ENCODE peak calls at places on chromosomes 2 and 18, in four cellular contexts. S, H, T and Y are unnamed samples. For H3K36me3 and H3K4me1, the result is how much of the 10 kb centered on the place peaks cover.

GRCh38 chr2:232420463-232421188 is 14.0 kb downstream of the ALPG start:
- DNase-seq in S (no peak), T (peak), H (peak), Y (no peak)

GRCh38 chr18:23578067-23578705 is 8.1 kb downstream of the NPC1 start:
- DNase-seq in H (no peak), S (no peak), T (no peak), Y (no peak)

GRCh38 chr18:44548291-44549221 is 132.1 kb upstream of the SETBP1 start:
- DNase-seq in S (no peak), H (peak), T (no peak), Y (no peak)

GRCh38 chr2:105488198-105488757 is 89.4 kb upstream of the FHL2 start:
- DNase-seq in T (no peak), S (no peak), H (no peak), Y (no peak)

GRCh38 chr2:1550658-1551316 is 137.5 kb downstream of the TPO start:
- DNase-seq in S (no peak), H (peak), T (peak), Y (peak)

GRCh38 chr18:3350566-3351527 is 88.9 kb downstream of the MYL12B start:
- DNase-seq in T (peak), S (no peak), H (no peak), Y (no peak)

GRCh38 chr2:196160101-196160500 is 11.3 kb downstream of the STK17B start:
- DNase-seq in S (peak), H (peak), T (peak), Y (peak)

GRCh38 chr2:241965931-241966412 is 96.4 kb downstream of the RTP5 start:
- DNase-seq in H (no peak), S (peak), T (peak), Y (peak)

GRCh38 chr2:101829429-101829828 is 131.9 kb downstream of the MAP4K4 start:
- DNase-seq in H (no peak), T (no peak), S (no peak), Y (no peak)

GRCh38 chr2:113237604-113238003 is 41.1 kb downstream of the PAX8 start:
- DNase-seq in S (no peak), T (peak), H (no peak), Y (no peak)

GRCh38 chr18:32469190-32469611 is 1.5 kb downstream of the GAREM1 start:
- DNase-seq in H (peak), S (peak), T (peak), Y (peak)

GRCh38 chr2:44171018-44171417 is 2.3 kb downstream of the PPM1B start:
- DNase-seq in H (no peak), T (peak), S (no peak), Y (no peak)

GRCh38 chr2:105438104-105438929 is 39.5 kb upstream of the FHL2 start:
- DNase-seq in H (peak), T (no peak), S (no peak), Y (no peak)

GRCh38 chr2:46412010-46412409 is 67.4 kb upstream of the TMEM247 start:
- DNase-seq in S (no peak), H (no peak), T (no peak), Y (no peak)

GRCh38 chr2:10091182-10091932 is 11.1 kb upstream of the CYS1 start:
- DNase-seq in H (peak), S (no peak), T (no peak), Y (no peak)
- H3K4me3 ChIP-seq in H (peak), S (no peak), T (no peak), Y (no peak)

GRCh38 chr18:79916128-79916494 is 35.3 kb downstream of the SLC66A2 start:
- DNase-seq in T (no peak), S (no peak), H (no peak), Y (no peak)

GRCh38 chr18:79916546-79917350 is 34.7 kb downstream of the SLC66A2 start:
- DNase-seq in S (peak), T (no peak), H (no peak), Y (no peak)

GRCh38 chr18:79917351-79918088 is 33.9 kb downstream of the SLC66A2 start:
- DNase-seq in H (no peak), S (peak), T (no peak), Y (no peak)

GRCh38 chr18:79918089-79919011 is 33.1 kb downstream of the SLC66A2 start:
- DNase-seq in H (no peak), T (no peak), S (peak), Y (no peak)

DNA sequence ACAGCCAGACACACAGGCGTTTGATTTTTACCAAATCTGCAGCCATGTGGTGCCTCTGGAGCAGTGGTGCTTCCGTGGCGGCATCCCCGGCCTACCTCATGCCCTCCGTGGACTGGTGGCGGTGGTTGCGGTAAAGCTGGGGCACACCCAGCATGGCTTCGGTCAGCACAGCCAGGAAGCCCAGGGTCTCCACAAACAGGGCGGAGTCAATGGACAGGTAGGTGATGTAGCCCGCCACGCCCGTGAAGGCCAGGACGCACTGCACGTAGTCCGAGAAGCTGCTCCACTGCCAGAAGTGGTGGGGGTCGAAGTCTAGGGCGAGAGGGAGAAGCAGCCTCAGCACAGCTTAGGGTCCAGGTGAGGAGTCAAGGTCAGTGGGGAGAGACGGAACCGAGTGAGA is 32.4 kb downstream of the SLC66A2 start:
- DNase-seq in H (no peak), T (no peak), S (peak), Y (no peak)
- H3K36me3 ChIP-seq in H (under half), T (under half), S (under half), Y (under half)

DNA sequence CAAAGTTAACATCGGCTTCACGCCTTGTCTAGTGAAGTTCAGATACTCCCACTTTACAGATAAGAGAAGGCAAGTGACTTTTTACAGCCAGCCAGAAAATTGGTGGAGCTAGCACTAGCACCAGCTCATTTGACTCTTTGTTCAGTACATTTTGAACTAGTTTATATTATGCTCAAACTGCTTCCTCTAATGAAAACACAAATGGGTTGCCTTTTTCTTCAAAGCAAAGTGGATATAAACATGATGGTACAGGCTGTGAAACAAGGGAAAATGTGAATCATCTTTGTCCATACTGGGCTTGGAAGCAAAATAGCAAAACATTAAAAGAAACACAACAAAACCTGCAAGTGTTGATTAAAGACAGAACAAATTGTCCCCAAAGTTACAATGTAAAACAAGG is 99.6 kb upstream of the LHCGR start:
- DNase-seq in T (peak), H (no peak), S (no peak), Y (no peak)
- H3K4me1 ChIP-seq in T (under half), H (under half), S (under half), Y (under half)

GRCh38 chr2:152475982-152476381 is 141.0 kb downstream of the FMNL2 start:
- DNase-seq in S (no peak), T (no peak), H (no peak), Y (no peak)

GRCh38 chr2:152477347-152478092 is 142.5 kb downstream of the FMNL2 start:
- DNase-seq in S (no peak), T (no peak), H (no peak), Y (no peak)

GRCh38 chr2:152483276-152483996 is 148.5 kb downstream of the FMNL2 start:
- DNase-seq in H (no peak), T (peak), S (no peak), Y (no peak)

GRCh38 chr2:152481881-152482280 is 146.9 kb downstream of the FMNL2 start:
- DNase-seq in S (no peak), T (peak), H (peak), Y (no peak)

DNA sequence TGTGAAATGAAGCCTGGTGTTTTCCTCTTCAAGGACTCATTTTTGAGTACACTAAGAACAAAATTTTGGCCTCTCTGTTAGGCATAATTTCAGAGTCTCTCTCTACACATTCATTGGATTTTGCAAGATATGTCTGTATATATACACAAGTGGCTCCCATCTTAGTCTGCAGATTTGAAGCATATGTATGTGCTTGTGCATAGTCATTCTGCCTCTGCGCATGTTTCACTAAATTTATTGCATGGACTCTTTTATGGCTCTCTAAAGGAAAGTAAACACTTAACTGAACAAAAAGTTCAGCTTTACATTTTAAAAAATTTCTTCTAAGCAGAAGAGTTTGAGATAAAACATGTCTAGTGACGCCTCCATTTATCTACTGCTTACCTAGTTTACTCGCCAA is 145.9 kb downstream of the FMNL2 start:
- DNase-seq in H (no peak), T (no peak), S (no peak), Y (no peak)
- H3K4me3 ChIP-seq in H (peak), T (no peak), S (no peak), Y (no peak)